ENCODE peak calls at places on chromosome 7, in eight cellular contexts. E is heart left ventricle, N is IMR-90, Z is right lobe of liver, S is uterus, J is HCT116, B is H1, L is sigmoid colon. M is an unnamed sample.

GRCh38 chr7:24503511-24503910 is 69.7 kb upstream of the PALS2 start:
- DNase-seq in J (no peak), E (no peak), B (no peak), L (no peak), Z (no peak), N (no peak), S (no peak), M (no peak)

GRCh38 chr7:155711081-155711480 is 66.6 kb downstream of the RBM33 start:
- DNase-seq in J (no peak), L (no peak), B (no peak), N (no peak), Z (no peak), E (no peak), S (no peak), M (no peak)

GRCh38 chr7:133081119-133081604 is 728 bp downstream of the CHCHD3 start:
- DNase-seq in N (no peak), L (no peak), J (no peak), E (peak; percentile 28), B (no peak), S (no peak), Z (peak; percentile 52), M (no peak)

GRCh38 chr7:143318661-143319060 is 2.8 kb downstream of the CLCN1 start:
- DNase-seq in B (no peak), L (no peak), Z (peak; percentile 87), N (peak; percentile 49), E (no peak), S (no peak), J (no peak), M (no peak)

GRCh38 chr7:91565499-91566331 is 301.5 kb downstream of the FZD1 start:
- DNase-seq in J (no peak), Z (peak; percentile 63), N (no peak), E (no peak), L (no peak), B (no peak), S (no peak), M (no peak)

GRCh38 chr7:137694405-137694804 is 152.4 kb downstream of the DGKI start:
- DNase-seq in J (no peak), Z (no peak), N (peak; percentile 17), L (no peak), E (no peak), S (no peak), B (no peak), M (no peak)

GRCh38 chr7:50266893-50267386 is 37.6 kb upstream of the IKZF1 start:
- DNase-seq in J (no peak), Z (no peak), N (no peak), E (peak; percentile 31), S (peak; percentile 18), L (no peak), B (no peak), M (no peak)

GRCh38 chr7:129769866-129770808 is 158.6 kb downstream of the NRF1 start:
- DNase-seq in Z (no peak), E (no peak), J (no peak), B (no peak), S (no peak), L (no peak), N (no peak), M (no peak)

GRCh38 chr7:130454959-130455358 is 14.1 kb upstream of the CEP41 start:
- DNase-seq in N (no peak), S (no peak), L (no peak), E (no peak), J (no peak), Z (no peak), B (no peak), M (no peak)

GRCh38 chr7:125316451-125316850 is 386.8 kb upstream of the POT1 start:
- DNase-seq in B (peak; percentile 49), Z (no peak), J (peak; percentile 39), N (no peak), S (no peak), E (no peak), L (no peak), M (no peak)

GRCh38 chr7:3027005-3027404 is 16.7 kb downstream of the CARD11 start:
- DNase-seq in E (no peak), L (peak; percentile 70), J (no peak), S (no peak), B (no peak), Z (no peak), N (no peak), M (no peak)
- TF ChIP-seq POLR2A in E (no peak), L (no peak), J (no peak), S (no peak), B (no peak), Z (no peak), N (no peak), M (no peak)

DNA sequence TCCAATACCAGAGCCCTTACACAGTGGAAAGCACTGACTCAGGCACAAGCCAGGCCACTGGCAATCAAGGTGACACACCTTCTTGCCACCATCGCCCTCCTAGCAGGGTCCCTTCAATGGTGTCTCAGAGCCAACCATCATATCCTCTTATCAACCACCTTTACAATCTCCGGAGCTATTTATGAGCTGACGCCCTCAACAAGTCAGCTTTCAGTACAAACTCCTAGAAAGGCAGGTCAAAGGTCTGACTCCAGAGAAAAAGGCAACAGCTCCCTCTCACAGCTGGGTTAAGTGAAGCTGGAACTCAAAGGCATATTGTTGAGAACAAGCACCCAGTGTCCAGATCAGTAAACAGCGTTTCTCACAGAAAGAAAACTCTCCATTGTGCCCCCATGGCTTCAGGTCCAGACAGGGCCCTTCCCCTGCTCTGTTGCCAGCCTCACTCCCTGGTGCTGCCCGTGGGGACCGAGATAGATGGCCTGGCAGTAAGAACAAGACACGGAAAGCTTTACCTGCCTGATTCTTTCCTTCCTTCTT is 2.4 kb downstream of the ZNF3 start:
- DNase-seq in B (no peak), L (no peak), N (no peak), J (no peak), Z (no peak), S (no peak), E (no peak), M (no peak)
- H3K27ac ChIP-seq in B (no peak overlapping the region), L (peak overlapping the region; percentile 32), N (no peak overlapping the region), J (no peak overlapping the region), Z (peak overlapping the region; percentile 44), S (no peak overlapping the region), E (no peak overlapping the region), M (no peak overlapping the region)

GRCh38 chr7:1498370-1499305 is 5.6 kb downstream of the INTS1 start:
- DNase-seq in E (no peak), Z (no peak), L (no peak), J (no peak), B (no peak), N (no peak), S (no peak), M (no peak)
- H3K36me3 ChIP-seq in E (peaks cover 89% of the 10 kb centered on the region), Z (peaks cover 5% of the 10 kb centered on the region), L (peaks cover 92% of the 10 kb centered on the region), J (peaks cover 22% of the 10 kb centered on the region), B (peaks cover 11% of the 10 kb centered on the region), N (peaks cover 64% of the 10 kb centered on the region), S (no peaks in the 10 kb centered on the region), M (peaks cover 92% of the 10 kb centered on the region)

GRCh38 chr7:37342170-37342569 is 106.5 kb downstream of the ELMO1 start:
- DNase-seq in B (no peak), L (no peak), Z (no peak), N (no peak), E (no peak), J (no peak), S (no peak), M (no peak)

GRCh38 chr7:37342665-37343471 is 105.8 kb downstream of the ELMO1 start:
- DNase-seq in S (no peak), B (no peak), E (no peak), Z (no peak), L (no peak), J (no peak), N (no peak), M (no peak)

GRCh38 chr7:37344886-37345579 is 103.6 kb downstream of the ELMO1 start:
- DNase-seq in E (no peak), L (no peak), Z (no peak), N (no peak), J (no peak), B (no peak), S (no peak), M (no peak)

GRCh38 chr7:37349979-37350590 is 98.6 kb downstream of the ELMO1 start:
- DNase-seq in S (no peak), B (no peak), J (no peak), E (no peak), Z (no peak), N (no peak), L (no peak), M (no peak)

DNA sequence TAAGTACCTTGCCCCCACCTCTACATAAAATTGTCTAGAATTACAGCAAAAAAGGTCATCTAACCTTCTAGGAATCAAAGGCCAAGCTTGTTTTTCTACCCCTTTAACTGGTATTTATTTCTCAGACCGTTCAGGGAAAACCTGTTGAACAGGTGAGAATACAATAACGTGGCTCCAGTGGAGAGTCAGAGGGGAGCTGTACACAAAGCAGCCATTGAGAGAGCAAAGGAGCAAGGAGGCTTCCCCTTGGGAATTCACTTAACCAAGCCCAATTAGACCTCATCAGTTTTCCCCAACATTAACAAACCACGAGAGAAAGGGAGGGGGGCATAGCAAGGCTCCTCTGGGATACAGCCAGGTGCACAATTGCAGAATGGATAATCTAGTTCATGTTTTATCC is 101.9 kb downstream of the ELMO1 start:
- DNase-seq in B (no peak), Z (no peak), N (no peak), J (no peak), L (no peak), S (no peak), E (no peak), M (no peak)
- TF ChIP-seq POLR2A in B (no peak), Z (no peak), N (no peak), J (no peak), L (no peak), S (no peak), E (no peak), M (no peak)

DNA sequence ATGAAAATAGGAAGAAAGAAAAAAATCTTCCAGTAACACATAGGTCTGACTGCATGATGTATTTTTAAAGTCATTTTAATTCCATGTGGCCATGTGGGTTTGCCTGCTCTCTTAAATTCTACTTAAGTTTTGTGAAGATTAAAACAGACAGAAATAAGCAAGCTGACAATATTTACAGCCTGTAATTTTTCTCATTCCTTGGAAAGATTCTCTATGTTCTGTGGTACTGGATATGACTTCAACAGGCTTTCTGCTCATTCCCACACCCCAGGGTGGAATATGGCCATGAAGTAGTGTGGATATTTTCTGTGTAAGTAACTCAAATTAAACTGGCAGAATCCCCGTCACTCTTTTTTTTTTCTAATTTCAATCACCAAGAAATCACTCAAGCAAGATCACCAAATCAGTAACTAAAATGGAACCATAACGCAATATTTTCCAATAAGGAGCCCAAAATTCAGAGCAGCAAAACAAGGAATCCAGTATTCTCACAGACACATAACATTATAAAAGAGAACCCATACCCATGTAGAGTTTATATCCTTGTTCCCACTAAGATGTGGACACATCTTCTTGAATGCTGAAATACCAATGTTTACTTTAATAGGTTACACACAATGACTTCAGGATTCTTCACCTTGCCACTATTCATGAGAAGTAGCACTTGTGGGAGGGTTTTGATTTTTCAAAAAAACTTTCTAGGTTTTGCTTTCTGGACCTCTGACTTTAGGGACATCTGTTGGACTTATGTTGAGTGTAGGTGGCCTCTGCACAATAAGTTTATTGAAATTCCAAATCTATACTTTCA is 5.7 kb downstream of the HOXA5 start:
- DNase-seq in N (peak; percentile 73), Z (no peak), J (no peak), B (no peak), S (no peak), E (no peak), L (peak; percentile 26), M (no peak)
- H3K27ac ChIP-seq in N (no peak overlapping the region), Z (no peak overlapping the region), J (no peak overlapping the region), B (no peak overlapping the region), S (peak overlapping the region; percentile 38), E (no peak overlapping the region), L (peak overlapping the region; percentile 67), M (peak overlapping the region; percentile 99)

DNA sequence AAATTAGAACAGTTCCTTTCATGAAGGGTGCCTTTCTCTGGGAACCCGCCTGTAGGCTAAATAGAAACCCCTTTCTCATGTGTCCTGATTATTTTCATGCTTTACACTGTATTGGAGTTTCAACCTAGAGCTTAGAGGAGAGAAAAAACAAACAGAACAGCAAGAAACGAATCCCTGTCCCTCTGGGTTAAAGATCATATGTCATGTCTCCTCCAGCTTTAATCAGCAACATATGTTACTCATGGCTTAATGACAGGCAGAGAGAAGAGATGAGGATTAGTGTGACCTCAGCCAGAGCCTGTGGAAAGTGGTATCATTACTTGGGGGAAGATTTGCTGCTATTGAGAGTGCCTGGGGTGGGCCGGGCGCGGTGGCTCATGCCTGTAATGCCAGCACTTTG is 32.1 kb downstream of the CRCP start:
- DNase-seq in E (no peak), J (no peak), N (peak; percentile 63), L (no peak), B (no peak), Z (no peak), S (no peak), M (no peak)
- H3K36me3 ChIP-seq in E (peaks cover 55% of the 10 kb centered on the region), J (peaks cover 43% of the 10 kb centered on the region), N (peaks cover 22% of the 10 kb centered on the region), L (peaks cover 35% of the 10 kb centered on the region), B (peaks cover 2% of the 10 kb centered on the region), Z (no peaks in the 10 kb centered on the region), S (no peaks in the 10 kb centered on the region), M (peaks cover 64% of the 10 kb centered on the region)